ENCODE peak calls at places on chromosomes 3 and 15, in eight cellular contexts. K is GM12865; G is cardiac fibroblast; C is hepatocyte; B is fibroblast of the aortic adventitia; E is right atrium auricular region; Q is CD8-positive, alpha-beta memory T cell; V is WERI-Rb-1. X is an unnamed sample.

GRCh38 chr15:41919954-41920538 is 26.2 kb upstream of the SPTBN5 start:
- DNase-seq in K (no peak), G (peak), C (no peak), B (peak), E (no peak), Q (no peak), V (no peak), X (no peak)

GRCh38 chr3:53178246-53178645 is 17.2 kb downstream of the PRKCD start:
- DNase-seq in K (no peak), G (no peak), C (no peak), B (no peak), E (no peak), Q (no peak), V (no peak), X (no peak)

GRCh38 chr3:47877288-47877687 is 74.3 kb downstream of the DHX30 start:
- DNase-seq in K (no peak), G (peak), C (no peak), B (no peak), E (no peak), Q (no peak), V (no peak), X (no peak)

GRCh38 chr3:86969500-86970189 is 21.3 kb downstream of the VGLL3 start:
- DNase-seq in K (peak), G (peak), C (no peak), B (peak), E (no peak), Q (no peak), V (peak), X (peak)

GRCh38 chr15:81161215-81161673 is 27.2 kb downstream of the CFAP161 start:
- DNase-seq in K (peak), G (no peak), C (no peak), B (no peak), E (no peak), Q (peak), V (no peak), X (no peak)

GRCh38 chr3:197539651-197540051 is 16.1 kb downstream of the BDH1 start:
- DNase-seq in K (no peak), G (no peak), C (peak), B (no peak), E (no peak), Q (no peak), V (no peak), X (peak)

GRCh38 chr3:134904796-134905646 is 110.0 kb downstream of the EPHB1 start:
- DNase-seq in K (peak), G (no peak), C (no peak), B (no peak), E (no peak), Q (no peak), V (no peak), X (peak)

GRCh38 chr15:34233614-34234013 is 8.8 kb downstream of the EMC4 start:
- DNase-seq in K (no peak), G (no peak), C (no peak), B (no peak), E (no peak), Q (no peak), V (no peak), X (no peak)

GRCh38 chr3:189262746-189263145 is 91.0 kb downstream of the TPRG1 start:
- DNase-seq in K (peak), G (no peak), C (peak), B (no peak), E (no peak), Q (no peak), V (no peak), X (no peak)

GRCh38 chr3:107981471-107982111 is 109.2 kb downstream of the CD47 start:
- DNase-seq in K (no peak), G (peak), C (peak), B (peak), E (no peak), Q (no peak), V (no peak), X (no peak)

GRCh38 chr15:83287541-83288027 is 3.1 kb upstream of the BNC1 start:
- DNase-seq in K (no peak), G (peak), C (no peak), B (peak), E (no peak), Q (no peak), V (no peak), X (no peak)

GRCh38 chr15:90552162-90552928 is 22.6 kb downstream of the CRTC3 start:
- DNase-seq in K (no peak), G (peak), C (no peak), B (peak), E (no peak), Q (no peak), V (no peak), X (no peak)

GRCh38 chr3:13886593-13887129 is 6.8 kb upstream of the WNT7A start:
- DNase-seq in K (no peak), G (no peak), C (no peak), B (no peak), E (peak), Q (no peak), V (no peak), X (peak)

DNA sequence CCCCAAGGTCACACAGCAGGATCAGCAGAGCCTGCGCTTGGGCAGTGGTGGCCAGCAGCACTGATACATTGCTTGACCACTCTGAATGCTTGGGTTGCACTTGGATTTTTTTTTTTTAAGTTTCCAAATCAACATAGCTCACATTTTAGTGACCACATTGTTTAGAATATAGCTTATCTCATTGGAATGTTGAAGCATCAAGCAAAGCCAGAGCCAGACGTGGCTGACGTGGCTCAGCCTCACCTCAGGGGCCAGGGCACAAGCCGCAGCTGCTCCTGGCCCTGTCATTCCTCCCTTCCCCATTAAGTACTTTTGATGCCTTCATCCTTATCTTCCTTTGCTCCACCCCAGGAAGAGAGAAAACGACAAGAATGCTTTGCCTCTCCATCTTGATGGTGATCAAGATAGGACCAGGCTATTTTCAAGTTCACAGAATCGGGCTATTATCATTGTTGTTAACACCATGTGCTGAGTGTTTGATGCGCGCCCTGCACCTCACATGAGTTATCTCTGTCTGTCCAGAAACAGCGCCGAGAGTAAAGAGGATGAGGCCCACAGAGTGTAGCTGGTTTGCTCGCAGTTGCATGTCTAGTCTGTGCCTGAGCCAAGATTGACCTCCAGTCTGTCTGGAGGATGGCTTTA is 75.8 kb downstream of the AAGAB start:
- DNase-seq in K (no peak), G (peak), C (peak), B (peak), E (no peak), Q (no peak), V (no peak), X (no peak)
- H3K4me3 ChIP-seq in K (no peak), G (no peak), C (no peak), B (no peak), E (no peak), Q (no peak), V (no peak), X (no peak)

DNA sequence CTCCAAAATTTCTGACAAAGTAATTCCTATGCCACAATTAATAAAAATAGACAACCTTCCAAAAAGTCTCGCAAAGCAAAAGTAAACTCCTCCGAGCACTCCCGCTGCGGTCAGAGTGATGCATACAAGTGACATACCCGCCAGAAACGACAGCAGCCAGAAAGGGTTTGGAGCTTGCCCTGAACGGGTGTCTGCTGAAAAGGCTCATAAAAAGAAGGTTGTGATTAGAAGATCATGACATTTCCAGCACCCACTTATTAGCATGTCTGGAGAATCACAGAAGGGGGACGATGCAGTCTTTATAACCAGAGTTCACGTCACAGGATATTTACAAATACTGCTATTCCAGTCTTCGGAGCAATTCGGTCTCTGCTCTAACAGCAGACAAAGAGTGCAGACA is 59.1 kb upstream of the FRMD4B start:
- DNase-seq in K (no peak), G (no peak), C (no peak), B (peak), E (no peak), Q (no peak), V (no peak), X (no peak)
- H3K4me3 ChIP-seq in K (no peak), G (peak), C (no peak), B (peak), E (peak), Q (no peak), V (no peak), X (no peak)

DNA sequence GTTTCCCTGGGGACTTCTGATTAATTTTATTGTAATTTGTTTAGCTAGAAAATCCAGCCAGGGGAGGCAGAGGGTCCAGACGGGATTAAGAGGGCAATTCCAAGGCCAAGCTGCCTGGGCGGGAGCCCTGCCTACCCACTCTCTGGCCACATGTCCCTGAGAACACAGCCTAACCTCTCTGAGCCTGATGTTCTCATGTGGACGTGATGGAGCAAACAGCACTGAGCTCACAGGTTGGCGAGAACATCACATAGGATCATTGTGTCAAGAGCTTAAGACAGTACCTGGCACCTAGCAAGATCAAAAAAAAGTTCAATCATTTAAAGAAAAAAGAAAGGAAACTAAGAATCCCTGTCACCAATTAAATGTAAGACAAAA is 1.0 kb downstream of the LRRC2 start:
- DNase-seq in K (no peak), G (no peak), C (no peak), B (no peak), E (no peak), Q (no peak), V (peak), X (peak)
- H3K4me3 ChIP-seq in K (no peak), G (no peak), C (no peak), B (peak), E (peak), Q (no peak), V (no peak), X (peak)

DNA sequence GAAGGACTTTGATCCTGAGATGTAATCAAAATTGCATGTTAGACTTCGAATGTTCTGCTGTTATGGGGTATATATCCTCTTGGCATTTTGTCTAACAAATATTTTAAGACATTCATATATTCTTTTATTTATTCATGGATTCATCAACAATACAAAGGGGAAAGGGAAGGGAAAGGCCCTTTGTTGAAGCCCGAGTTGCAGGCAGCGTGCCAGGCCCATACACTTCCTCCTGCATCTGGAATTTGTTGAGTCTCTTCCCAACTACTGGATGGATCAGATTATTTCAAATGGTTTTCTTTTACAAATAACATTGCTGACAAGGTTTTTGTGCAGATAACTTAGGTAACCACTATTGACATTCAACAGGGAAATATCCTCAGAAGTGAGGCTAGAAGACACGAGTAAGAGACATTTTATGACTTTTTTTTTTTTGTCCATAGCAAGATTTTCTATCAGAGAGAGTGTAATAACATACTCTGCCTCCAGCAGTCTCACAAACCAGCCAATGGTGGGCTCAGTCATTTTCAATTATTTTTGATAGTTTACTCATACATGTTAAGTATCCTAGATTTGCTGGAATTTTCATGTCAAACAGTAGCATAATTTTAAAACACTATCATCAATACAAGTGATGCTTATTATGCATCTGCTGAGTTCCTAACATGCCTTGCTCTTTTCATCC is 94.3 kb downstream of the RPL39L start:
- DNase-seq in K (no peak), G (peak), C (no peak), B (peak), E (no peak), Q (no peak), V (no peak), X (no peak)
- H3K4me3 ChIP-seq in K (no peak), G (no peak), C (no peak), B (no peak), E (no peak), Q (no peak), V (no peak), X (no peak)

DNA sequence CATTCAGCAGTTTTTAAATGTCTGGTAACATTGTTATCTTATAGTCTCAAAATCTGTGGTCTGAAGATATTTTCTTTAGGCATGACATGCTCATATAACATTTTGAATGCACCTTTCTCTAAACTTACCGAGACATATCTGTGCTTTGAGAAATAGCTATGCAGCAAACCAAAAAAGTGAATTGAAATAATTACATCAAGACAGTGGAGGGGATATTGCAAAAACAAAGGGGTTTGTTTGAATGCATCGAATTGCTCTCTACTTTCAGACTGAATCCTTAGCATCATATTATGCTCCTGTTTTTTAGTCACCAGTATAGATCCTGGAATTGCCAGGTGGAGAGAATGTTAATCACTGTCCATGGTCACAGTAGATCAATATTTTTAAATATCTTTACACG is 5.1 kb downstream of the ARPP21 start:
- DNase-seq in K (no peak), G (no peak), C (no peak), B (no peak), E (no peak), Q (no peak), V (no peak), X (no peak)
- H3K4me3 ChIP-seq in K (no peak), G (no peak), C (no peak), B (no peak), E (no peak), Q (no peak), V (no peak), X (no peak)

GRCh38 chr15:67924359-67924974 is 84.6 kb upstream of the RNU6-1 start:
- DNase-seq in K (no peak), G (no peak), C (no peak), B (no peak), E (no peak), Q (no peak), V (no peak), X (no peak)
- H3K4me3 ChIP-seq in K (no peak), G (no peak), C (no peak), B (no peak), E (no peak), Q (no peak), V (no peak), X (no peak)

GRCh38 chr3:8713901-8714759 is 19.5 kb upstream of the CAV3 start:
- DNase-seq in K (peak), G (no peak), C (no peak), B (no peak), E (no peak), Q (no peak), V (peak), X (peak)
- H3K4me3 ChIP-seq in K (no peak), G (no peak), C (no peak), B (no peak), E (no peak), Q (no peak), V (no peak), X (no peak)